ENCODE peak calls at places on chromosomes 6 and 20, in four cellular contexts. K, Z, I and A are unnamed samples.
A peak's percentile ranks its signal among the peaks of the same experiment; 100 is the strongest.

GRCh38 chr6:51675020-51675419 is 412.4 kb downstream of the PKHD1 start:
- DNase-seq in K (no peak), Z (no peak), I (no peak), A (no peak)

GRCh38 chr6:71496018-71496800 is 207.6 kb downstream of the OGFRL1 start:
- DNase-seq in K (no peak), Z (no peak), I (peak; percentile 38), A (no peak)

GRCh38 chr6:134148566-134148965 is 96.1 kb upstream of the SLC2A12 start:
- DNase-seq in K (no peak), Z (no peak), I (no peak), A (no peak)

GRCh38 chr6:11126876-11127275 is 15.4 kb upstream of the ERVFRD-1 start:
- DNase-seq in K (peak; percentile 31), Z (no peak), I (no peak), A (no peak)

GRCh38 chr6:87840324-87840723 is 138.3 kb upstream of the AKIRIN2 start:
- DNase-seq in K (no peak), Z (no peak), I (no peak), A (no peak)

GRCh38 chr20:34374209-34374749 is 11.2 kb downstream of the ITCH start:
- DNase-seq in K (no peak), Z (no peak), I (no peak), A (no peak)

GRCh38 chr20:58087567-58087858 is 140.9 kb downstream of the ANKRD60 start:
- DNase-seq in K (no peak), Z (no peak), I (no peak), A (no peak)

GRCh38 chr20:10985536-10985935 is 311.7 kb upstream of the JAG1 start:
- DNase-seq in K (no peak), Z (no peak), I (no peak), A (no peak)

GRCh38 chr6:658244-658643 is 1.3 kb upstream of the HUS1B start:
- DNase-seq in K (no peak), Z (peak; percentile 30), I (no peak), A (no peak)

GRCh38 chr20:1334761-1335160 is 5.8 kb upstream of the SDCBP2 start:
- DNase-seq in K (peak; percentile 63), Z (peak; percentile 23), I (no peak), A (no peak)

GRCh38 chr20:20824924-20825584 is 112.6 kb upstream of the RALGAPA2 start:
- DNase-seq in K (peak; percentile 70), Z (peak; percentile 48), I (peak; percentile 11), A (peak; percentile 72)

GRCh38 chr20:20832715-20833114 is 120.3 kb upstream of the RALGAPA2 start:
- DNase-seq in K (no peak), Z (no peak), I (no peak), A (no peak)

GRCh38 chr20:20829694-20830093 is 117.2 kb upstream of the RALGAPA2 start:
- DNase-seq in K (no peak), Z (no peak), I (no peak), A (no peak)

GRCh38 chr20:20831794-20832193 is 119.3 kb upstream of the RALGAPA2 start:
- DNase-seq in K (no peak), Z (no peak), I (no peak), A (no peak)

DNA sequence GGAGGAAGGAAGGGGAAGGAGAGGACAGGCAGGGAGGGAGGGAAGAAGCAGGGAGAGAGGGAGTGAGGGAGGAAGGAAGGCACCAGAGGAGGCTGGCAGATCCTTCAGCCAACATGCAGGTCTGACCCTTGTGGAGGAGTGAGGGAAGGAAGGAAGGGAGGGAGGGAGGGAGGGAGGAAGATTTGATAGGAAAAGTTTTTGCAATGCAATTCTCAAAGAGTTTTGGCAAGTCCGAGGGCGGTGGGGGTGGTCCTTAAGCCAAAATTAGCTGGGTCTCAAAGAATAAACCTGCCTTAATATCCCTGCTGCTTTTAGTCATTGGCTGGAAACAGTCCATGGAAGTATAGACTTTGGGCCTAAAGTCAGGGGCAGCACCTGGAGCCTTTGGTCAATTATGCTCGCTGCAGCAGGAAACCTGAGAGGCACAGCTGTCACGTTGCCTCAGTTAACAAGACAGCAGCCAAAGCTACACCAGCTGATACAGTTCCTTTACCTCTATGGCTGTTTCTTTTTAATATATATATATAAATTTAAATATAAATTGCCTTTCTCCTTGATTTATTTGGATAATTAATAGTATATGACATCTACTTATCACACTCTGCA is 115.7 kb upstream of the RALGAPA2 start:
- DNase-seq in K (no peak), Z (no peak), I (no peak), A (no peak)
- TF ChIP-seq TCF7 in K (no peak), Z (no peak), I (no peak), A (no peak)

DNA sequence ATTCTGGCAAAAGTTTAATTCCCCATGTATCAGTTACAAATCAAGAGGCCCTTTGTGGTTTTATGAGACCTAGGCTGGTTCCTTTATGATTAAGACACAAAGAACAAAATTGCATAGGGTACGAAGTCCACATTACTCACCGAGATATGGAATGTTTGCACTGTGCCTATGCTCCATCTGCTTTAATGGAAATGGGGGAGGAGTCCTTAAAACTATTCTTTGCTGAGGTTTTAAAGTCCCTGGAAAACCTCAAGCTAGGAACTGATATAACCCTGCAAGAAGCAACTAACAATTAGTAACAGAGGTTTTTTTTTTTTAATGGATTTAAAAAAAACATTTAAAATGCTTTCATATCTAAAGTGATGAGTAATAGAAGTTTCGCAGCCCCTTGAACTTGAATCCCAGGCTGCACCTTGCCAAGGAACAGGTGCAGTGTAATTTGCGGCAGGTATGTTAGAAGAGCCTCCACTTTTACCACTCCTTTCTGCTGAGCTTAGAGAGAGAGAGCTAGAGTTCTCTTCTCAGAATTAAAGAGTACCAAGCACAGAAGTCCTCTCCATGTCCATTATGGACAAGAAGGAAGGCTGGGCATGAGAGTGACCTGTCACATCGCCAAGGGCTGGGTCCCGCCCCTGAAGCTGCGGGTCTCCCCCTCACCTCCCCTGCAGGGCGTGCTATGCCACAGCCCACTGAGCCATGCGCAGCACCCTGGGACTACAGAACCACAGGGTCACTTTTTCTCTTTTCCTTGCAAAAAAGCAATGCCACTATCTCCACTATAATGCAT is 2.3 kb downstream of the SERPINB1 start:
- DNase-seq in K (peak; percentile 98), Z (no peak), I (no peak), A (no peak)
- TF ChIP-seq NR2C2 in K (no peak), Z (no peak), I (no peak), A (no peak)

DNA sequence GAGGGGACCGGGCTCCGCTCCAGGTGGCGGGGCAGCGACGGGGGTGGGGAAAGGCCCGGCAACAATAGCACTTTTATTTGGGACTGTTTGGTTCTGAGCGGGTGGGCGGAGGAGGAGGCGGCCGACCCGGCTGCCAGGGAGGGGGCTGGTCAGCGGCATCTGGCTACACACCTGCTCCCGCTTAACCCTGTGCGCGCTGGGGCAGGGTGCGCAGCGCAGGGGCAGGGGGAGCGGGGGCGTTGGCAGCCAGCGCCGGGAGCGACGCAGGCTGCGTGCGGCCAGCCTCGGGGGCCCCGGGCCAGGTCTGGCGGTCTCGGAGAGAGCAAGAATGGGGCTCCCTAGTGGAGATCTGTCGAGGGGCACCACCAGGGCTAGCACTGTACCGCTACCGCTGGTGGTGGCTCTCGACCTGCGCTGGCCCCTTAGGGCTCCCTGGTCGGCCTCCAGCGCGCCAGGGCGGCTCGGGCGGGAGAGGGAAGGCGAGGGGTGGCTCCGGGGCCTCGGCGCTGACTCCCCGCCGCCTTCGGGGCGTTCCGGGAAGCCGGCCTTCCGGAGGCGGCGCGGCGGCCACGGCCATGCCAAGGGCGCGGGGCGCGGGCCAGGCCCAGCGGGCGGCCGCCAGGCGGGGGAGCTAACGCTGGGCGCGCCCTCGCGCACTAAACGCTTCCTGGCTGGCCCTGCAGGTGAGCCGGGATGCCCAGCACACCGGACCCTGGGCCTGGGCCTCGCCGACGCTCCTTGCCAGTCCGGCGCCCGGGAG is 92.4 kb downstream of the NCR2 start:
- DNase-seq in K (peak; percentile 65), Z (no peak), I (no peak), A (peak; percentile 73)
- TF ChIP-seq TCF7 in K (no peak), Z (no peak), I (no peak), A (no peak)

DNA sequence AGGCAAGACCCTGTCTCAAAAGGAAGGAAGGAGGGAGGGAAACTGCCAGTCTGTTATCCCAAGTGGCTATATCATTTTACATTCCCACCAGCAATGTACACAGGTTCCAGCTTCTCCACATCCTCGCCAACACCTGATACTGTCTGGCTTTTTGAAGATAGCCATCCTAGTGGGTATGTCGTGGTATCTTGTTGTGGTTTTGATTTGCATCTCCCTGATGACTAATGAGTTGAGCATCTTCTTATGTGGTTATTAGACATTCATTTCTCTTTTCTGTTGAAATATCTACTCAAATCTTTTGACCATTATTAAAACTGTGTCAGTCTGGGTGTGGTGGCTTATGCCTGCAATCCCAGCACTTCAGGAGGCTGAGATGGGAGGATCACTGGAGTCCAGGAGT is 47.9 kb upstream of the ARID1B start:
- DNase-seq in K (no peak), Z (no peak), I (peak; percentile 36), A (no peak)
- TF ChIP-seq NR2C2 in K (no peak), Z (no peak), I (no peak), A (no peak)